ENCODE peak calls at places on chromosomes 4 and X, in seven cellular contexts. One of them, this sample, is unnamed.
A peak's percentile ranks its signal among the peaks of the same experiment; 100 is the strongest.

GRCh38 chr4:181235361-181235760 is 1007.8 kb upstream of the TENM3 start:
- DNase-seq in endodermal cell: no peak
- DNase-seq in NCI-H2171 treated with DMSO at 0.1 percent for 48 hours: no peak
- DNase-seq in GM12865: no peak
- DNase-seq in activated CD4-positive, alpha-beta T cell treated with anti-CD3 and anti-CD28 coated beads, Interleukin-2, amount 10 ng/mL, durations not matched to agents 7 days and 5 days: no peak
- DNase-seq in GM04504: no peak
- DNase-seq in T-helper 9 cell: no peak
- DNase-seq in this sample: no peak

GRCh38 chr4:139763205-139763604 is 97.6 kb downstream of the MGST2 start:
- DNase-seq in GM04504: no peak
- DNase-seq in GM12865: no peak
- DNase-seq in T-helper 9 cell: no peak
- DNase-seq in activated CD4-positive, alpha-beta T cell treated with anti-CD3 and anti-CD28 coated beads, Interleukin-2, amount 10 ng/mL, durations not matched to agents 7 days and 5 days: no peak
- DNase-seq in endodermal cell: peak; percentile 39
- DNase-seq in NCI-H2171 treated with DMSO at 0.1 percent for 48 hours: peak; percentile 64
- DNase-seq in this sample: no peak

GRCh38 chr4:114178392-114178791 is 198.9 kb upstream of the ARSJ start:
- DNase-seq in T-helper 9 cell: no peak
- DNase-seq in activated CD4-positive, alpha-beta T cell treated with anti-CD3 and anti-CD28 coated beads, Interleukin-2, amount 10 ng/mL, durations not matched to agents 7 days and 5 days: no peak
- DNase-seq in endodermal cell: no peak
- DNase-seq in NCI-H2171 treated with DMSO at 0.1 percent for 48 hours: no peak
- DNase-seq in GM04504: no peak
- DNase-seq in GM12865: no peak
- DNase-seq in this sample: peak; percentile 13

GRCh38 chr4:56937262-56937661 is 29.6 kb downstream of the REST start:
- DNase-seq in endodermal cell: no peak
- DNase-seq in GM12865: no peak
- DNase-seq in T-helper 9 cell: no peak
- DNase-seq in activated CD4-positive, alpha-beta T cell treated with anti-CD3 and anti-CD28 coated beads, Interleukin-2, amount 10 ng/mL, durations not matched to agents 7 days and 5 days: no peak
- DNase-seq in GM04504: peak; percentile 42
- DNase-seq in NCI-H2171 treated with DMSO at 0.1 percent for 48 hours: no peak
- DNase-seq in this sample: peak; percentile 32

GRCh38 chrX:11555759-11556158 is 110.0 kb downstream of the ARHGAP6 start:
- DNase-seq in GM04504: no peak
- DNase-seq in activated CD4-positive, alpha-beta T cell treated with anti-CD3 and anti-CD28 coated beads, Interleukin-2, amount 10 ng/mL, durations not matched to agents 7 days and 5 days: no peak
- DNase-seq in T-helper 9 cell: no peak
- DNase-seq in endodermal cell: no peak
- DNase-seq in GM12865: no peak
- DNase-seq in NCI-H2171 treated with DMSO at 0.1 percent for 48 hours: no peak
- DNase-seq in this sample: no peak

GRCh38 chr4:159401791-159402380 is 299.0 kb downstream of the RAPGEF2 start:
- DNase-seq in endodermal cell: no peak
- DNase-seq in GM04504: peak; percentile 89
- DNase-seq in T-helper 9 cell: no peak
- DNase-seq in GM12865: no peak
- DNase-seq in activated CD4-positive, alpha-beta T cell treated with anti-CD3 and anti-CD28 coated beads, Interleukin-2, amount 10 ng/mL, durations not matched to agents 7 days and 5 days: no peak
- DNase-seq in NCI-H2171 treated with DMSO at 0.1 percent for 48 hours: no peak
- DNase-seq in this sample: peak; percentile 52

GRCh38 chrX:38799995-38800394 is 1.3 kb upstream of the MID1IP1 start:
- DNase-seq in GM12865: no peak
- DNase-seq in activated CD4-positive, alpha-beta T cell treated with anti-CD3 and anti-CD28 coated beads, Interleukin-2, amount 10 ng/mL, durations not matched to agents 7 days and 5 days: peak; percentile 14
- DNase-seq in endodermal cell: no peak
- DNase-seq in T-helper 9 cell: no peak
- DNase-seq in NCI-H2171 treated with DMSO at 0.1 percent for 48 hours: peak; percentile 18
- DNase-seq in GM04504: no peak
- DNase-seq in this sample: no peak

GRCh38 chr4:33104190-33104773 is 2384.1 kb downstream of the PCDH7 start:
- DNase-seq in GM12865: peak; percentile 2
- DNase-seq in NCI-H2171 treated with DMSO at 0.1 percent for 48 hours: no peak
- DNase-seq in T-helper 9 cell: no peak
- DNase-seq in endodermal cell: no peak
- DNase-seq in activated CD4-positive, alpha-beta T cell treated with anti-CD3 and anti-CD28 coated beads, Interleukin-2, amount 10 ng/mL, durations not matched to agents 7 days and 5 days: no peak
- DNase-seq in GM04504: no peak
- DNase-seq in this sample: no peak

GRCh38 chr4:177079327-177079726 is 230.3 kb upstream of the NEIL3 start:
- DNase-seq in activated CD4-positive, alpha-beta T cell treated with anti-CD3 and anti-CD28 coated beads, Interleukin-2, amount 10 ng/mL, durations not matched to agents 7 days and 5 days: no peak
- DNase-seq in T-helper 9 cell: no peak
- DNase-seq in endodermal cell: peak; percentile 41
- DNase-seq in NCI-H2171 treated with DMSO at 0.1 percent for 48 hours: no peak
- DNase-seq in GM12865: no peak
- DNase-seq in GM04504: no peak
- DNase-seq in this sample: no peak

GRCh38 chr4:95462946-95463345 is 85.8 kb downstream of the UNC5C start:
- DNase-seq in GM12865: no peak
- DNase-seq in endodermal cell: no peak
- DNase-seq in T-helper 9 cell: no peak
- DNase-seq in GM04504: no peak
- DNase-seq in NCI-H2171 treated with DMSO at 0.1 percent for 48 hours: no peak
- DNase-seq in activated CD4-positive, alpha-beta T cell treated with anti-CD3 and anti-CD28 coated beads, Interleukin-2, amount 10 ng/mL, durations not matched to agents 7 days and 5 days: no peak
- DNase-seq in this sample: no peak

GRCh38 chrX:275967-276587 is 5.1 kb upstream of the PLCXD1 start:
- DNase-seq in GM04504: peak; percentile 19
- DNase-seq in T-helper 9 cell: peak; percentile 41
- DNase-seq in NCI-H2171 treated with DMSO at 0.1 percent for 48 hours: no peak
- DNase-seq in endodermal cell: peak; percentile 95
- DNase-seq in GM12865: no peak
- DNase-seq in activated CD4-positive, alpha-beta T cell treated with anti-CD3 and anti-CD28 coated beads, Interleukin-2, amount 10 ng/mL, durations not matched to agents 7 days and 5 days: peak; percentile 38
- DNase-seq in this sample: no peak

GRCh38 chrX:24482823-24483410 is 17.8 kb downstream of the PDK3 start:
- DNase-seq in activated CD4-positive, alpha-beta T cell treated with anti-CD3 and anti-CD28 coated beads, Interleukin-2, amount 10 ng/mL, durations not matched to agents 7 days and 5 days: no peak
- DNase-seq in GM12865: no peak
- DNase-seq in NCI-H2171 treated with DMSO at 0.1 percent for 48 hours: no peak
- DNase-seq in GM04504: no peak
- DNase-seq in T-helper 9 cell: no peak
- DNase-seq in endodermal cell: no peak
- DNase-seq in this sample: no peak

GRCh38 chr4:22850055-22850454 is 157.3 kb downstream of the GBA3 start:
- DNase-seq in GM04504: no peak
- DNase-seq in activated CD4-positive, alpha-beta T cell treated with anti-CD3 and anti-CD28 coated beads, Interleukin-2, amount 10 ng/mL, durations not matched to agents 7 days and 5 days: no peak
- DNase-seq in endodermal cell: no peak
- DNase-seq in NCI-H2171 treated with DMSO at 0.1 percent for 48 hours: no peak
- DNase-seq in T-helper 9 cell: no peak
- DNase-seq in GM12865: no peak
- DNase-seq in this sample: no peak

GRCh38 chrX:148069759-148070503 is 88.8 kb downstream of the FMR1NB start:
- DNase-seq in GM04504: no peak
- DNase-seq in GM12865: peak; percentile 62
- DNase-seq in T-helper 9 cell: no peak
- DNase-seq in endodermal cell: no peak
- DNase-seq in activated CD4-positive, alpha-beta T cell treated with anti-CD3 and anti-CD28 coated beads, Interleukin-2, amount 10 ng/mL, durations not matched to agents 7 days and 5 days: no peak
- DNase-seq in NCI-H2171 treated with DMSO at 0.1 percent for 48 hours: no peak
- DNase-seq in this sample: no peak

GRCh38 chr4:166386491-166387367 is 513.7 kb downstream of the TLL1 start:
- DNase-seq in endodermal cell: no peak
- DNase-seq in T-helper 9 cell: no peak
- DNase-seq in GM04504: no peak
- DNase-seq in GM12865: peak; percentile 57
- DNase-seq in activated CD4-positive, alpha-beta T cell treated with anti-CD3 and anti-CD28 coated beads, Interleukin-2, amount 10 ng/mL, durations not matched to agents 7 days and 5 days: no peak
- DNase-seq in NCI-H2171 treated with DMSO at 0.1 percent for 48 hours: no peak
- DNase-seq in this sample: no peak

GRCh38 chrX:56800801-56801200 is 71.8 kb downstream of the NBDY start:
- DNase-seq in GM04504: no peak
- DNase-seq in activated CD4-positive, alpha-beta T cell treated with anti-CD3 and anti-CD28 coated beads, Interleukin-2, amount 10 ng/mL, durations not matched to agents 7 days and 5 days: peak; percentile 60
- DNase-seq in NCI-H2171 treated with DMSO at 0.1 percent for 48 hours: no peak
- DNase-seq in endodermal cell: peak; percentile 55
- DNase-seq in GM12865: peak; percentile 76
- DNase-seq in T-helper 9 cell: peak; percentile 28
- DNase-seq in this sample: no peak

GRCh38 chr4:139167774-139168444 is 9.1 kb downstream of the ELF2 start:
- DNase-seq in T-helper 9 cell: no peak
- DNase-seq in GM04504: no peak
- DNase-seq in activated CD4-positive, alpha-beta T cell treated with anti-CD3 and anti-CD28 coated beads, Interleukin-2, amount 10 ng/mL, durations not matched to agents 7 days and 5 days: no peak
- DNase-seq in GM12865: peak; percentile 36
- DNase-seq in NCI-H2171 treated with DMSO at 0.1 percent for 48 hours: no peak
- DNase-seq in endodermal cell: no peak
- DNase-seq in this sample: no peak